ENCODE peak calls at places on chromosomes 13 and 19, in ten cellular contexts. S, X, W, D, O, C, Z, L, F and H are unnamed samples.

GRCh38 chr13:105272660-105273631 is 1262.5 kb downstream of the EFNB2 start:
- DNase-seq in C (peak), O (no peak), Z (peak), W (no peak), S (no peak), L (no peak), F (peak), D (peak), X (no peak), H (no peak)

GRCh38 chr13:20411638-20412342 is 113.9 kb downstream of the CRYL1 start:
- DNase-seq in L (peak), W (no peak), O (no peak), D (peak), S (no peak), F (peak), C (no peak), X (no peak), Z (no peak), H (no peak)

GRCh38 chr19:17420267-17420924 is 549 bp downstream of the MVB12A start:
- DNase-seq in C (no peak), S (no peak), D (no peak), W (no peak), F (no peak), X (no peak), O (peak), L (peak), Z (peak), H (no peak)

GRCh38 chr19:13920940-13921744 is 15.1 kb downstream of the CC2D1A start:
- DNase-seq in F (peak), L (peak), S (no peak), C (peak), W (no peak), O (peak), Z (peak), D (peak), X (no peak), H (no peak)

GRCh38 chr19:2345794-2346663 is 14.0 kb upstream of the TMPRSS9 start:
- DNase-seq in L (no peak), D (no peak), W (no peak), O (peak), X (no peak), Z (no peak), S (no peak), F (no peak), C (peak), H (no peak)

GRCh38 chr19:29519146-29519545 is 6.6 kb upstream of the VSTM2B start:
- DNase-seq in S (no peak), C (no peak), L (no peak), O (no peak), Z (no peak), W (no peak), X (no peak), F (no peak), D (no peak), H (no peak)

GRCh38 chr19:46442808-46443450 is 14.2 kb upstream of the PNMA8C start:
- DNase-seq in D (no peak), O (peak), L (peak), Z (no peak), S (no peak), C (no peak), F (no peak), X (no peak), W (peak), H (peak)

GRCh38 chr13:113109151-113110047 is 3.8 kb downstream of the F7 start:
- DNase-seq in X (no peak), O (no peak), Z (no peak), S (no peak), L (no peak), D (no peak), C (no peak), W (no peak), F (no peak), H (no peak)

GRCh38 chr13:79628463-79628862 is 147.5 kb downstream of the NDFIP2 start:
- DNase-seq in Z (no peak), L (no peak), O (no peak), X (no peak), F (no peak), C (no peak), W (no peak), S (no peak), D (no peak), H (no peak)

GRCh38 chr19:1057185-1057857 is 9.6 kb upstream of the ARHGAP45 start:
- DNase-seq in W (no peak), Z (peak), D (peak), F (peak), S (no peak), X (no peak), L (peak), C (no peak), O (peak), H (no peak)

GRCh38 chr13:22486490-22486889 is 694.3 kb upstream of the SGCG start:
- DNase-seq in S (no peak), C (no peak), O (no peak), Z (no peak), L (no peak), X (no peak), F (no peak), D (no peak), W (no peak), H (peak)